ENCODE peak calls at places on chromosomes 11 and 22, in five cellular contexts. S, B, R, A and T are unnamed samples. For H3K36me3, the result is how much of the 10 kb centered on the place peaks cover.

GRCh38 chr22:44519895-44520294 is 21.9 kb upstream of the RTL6 start:
- DNase-seq in S (no peak), B (no peak), R (no peak), A (no peak), T (no peak)

GRCh38 chr11:10920205-10920604 is 62.4 kb upstream of the ZBED5 start:
- DNase-seq in S (no peak), B (peak), R (no peak), A (no peak), T (peak)

GRCh38 chr11:90189011-90189410 is 33.8 kb downstream of the CHORDC1 start:
- DNase-seq in S (no peak), B (no peak), R (no peak), A (no peak), T (no peak)

GRCh38 chr22:32355760-32356159 is 1.9 kb upstream of the RFPL3 start:
- DNase-seq in S (no peak), B (no peak), R (peak), A (no peak), T (no peak)

GRCh38 chr11:2769779-2770555 is 70.2 kb upstream of the KCNQ1OT1 start:
- DNase-seq in S (no peak), B (no peak), R (no peak), A (peak), T (no peak)

GRCh38 chr22:42719133-42719532 is 1.5 kb downstream of the A4GALT start:
- DNase-seq in S (no peak), B (no peak), R (no peak), A (no peak), T (peak)

GRCh38 chr11:134155456-134155855 is 68.3 kb downstream of the NCAPD3 start:
- DNase-seq in S (no peak), B (no peak), R (no peak), A (no peak), T (no peak)

GRCh38 chr11:66123902-66124301 is 53.8 kb downstream of the PACS1 start:
- DNase-seq in S (no peak), B (no peak), R (no peak), A (no peak), T (no peak)

GRCh38 chr22:35409783-35410662 is 10.1 kb downstream of the MCM5 start:
- DNase-seq in S (no peak), B (no peak), R (no peak), A (no peak), T (no peak)

GRCh38 chr22:19868773-19869471 is 14.2 kb upstream of the GNB1L start:
- DNase-seq in S (no peak), B (no peak), R (no peak), A (peak), T (no peak)

GRCh38 chr22:41966607-41967240 is 2.5 kb upstream of the SEPTIN3 start:
- DNase-seq in S (no peak), B (peak), R (peak), A (peak), T (peak)

GRCh38 chr11:119673389-119674336 is 55.3 kb downstream of the NECTIN1 start:
- DNase-seq in S (no peak), B (no peak), R (no peak), A (no peak), T (no peak)

GRCh38 chr11:119168471-119169271 is at the start of gene NLRX1:
- DNase-seq in S (peak), B (peak), R (peak), A (peak), T (peak)

GRCh38 chr22:26949193-26949592 is 291.8 kb downstream of the MIAT start:
- DNase-seq in S (no peak), B (peak), R (peak), A (no peak), T (peak)

DNA sequence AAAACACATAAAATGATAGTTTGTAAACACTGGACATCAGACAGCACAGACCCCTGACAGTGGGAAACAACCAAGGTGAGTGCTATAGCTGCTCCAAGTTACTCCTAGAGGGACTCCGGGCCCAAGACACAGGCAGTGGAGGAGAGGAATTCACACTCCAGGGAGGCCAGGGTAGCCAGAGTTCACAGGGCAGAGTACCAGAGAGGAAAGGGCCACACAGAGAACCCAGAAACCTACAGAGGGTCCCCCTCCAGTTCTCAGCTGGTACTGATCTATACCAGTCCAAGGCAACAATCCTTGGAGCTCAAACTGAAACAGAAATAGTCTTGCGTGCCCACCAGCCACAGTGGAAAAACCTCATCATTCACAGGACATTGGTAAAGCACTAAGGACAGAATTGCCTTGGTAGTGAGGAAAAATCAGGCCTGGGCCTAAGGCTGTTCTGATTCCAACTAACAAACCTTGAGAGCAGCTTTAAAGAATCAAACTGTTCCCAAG is 7.6 kb downstream of the VPS37C start:
- DNase-seq in S (no peak), B (no peak), R (peak), A (no peak), T (peak)
- H3K4ac ChIP-seq in S (no peak), B (peak), R (no peak), A (no peak), T (peak)

GRCh38 chr11:117219001-117219400 is 12.9 kb downstream of the PCSK7 start:
- DNase-seq in S (no peak), B (no peak), R (no peak), A (no peak), T (no peak)

GRCh38 chr11:117218133-117218915 is 13.5 kb downstream of the PCSK7 start:
- DNase-seq in S (no peak), B (peak), R (no peak), A (no peak), T (no peak)

GRCh38 chr11:117219455-117219854 is 12.4 kb downstream of the PCSK7 start:
- DNase-seq in S (no peak), B (no peak), R (no peak), A (no peak), T (no peak)

GRCh38 chr11:117217141-117217609 is 14.7 kb downstream of the PCSK7 start:
- DNase-seq in S (no peak), B (peak), R (peak), A (no peak), T (peak)

GRCh38 chr11:117217685-117218084 is 14.2 kb downstream of the PCSK7 start:
- DNase-seq in S (no peak), B (no peak), R (no peak), A (no peak), T (no peak)
- H3K36me3 ChIP-seq in S (under half), B (under half), R (under half), A (under half), T (under half)

GRCh38 chr11:7911011-7911410 is 20.1 kb downstream of the OR10A6 start:
- DNase-seq in S (no peak), B (no peak), R (no peak), A (no peak), T (no peak)

GRCh38 chr11:7906481-7906880 is 24.6 kb downstream of the OR10A6 start:
- DNase-seq in S (no peak), B (no peak), R (peak), A (no peak), T (no peak)

GRCh38 chr11:7907121-7907520 is 23.9 kb downstream of the OR10A6 start:
- DNase-seq in S (no peak), B (no peak), R (no peak), A (no peak), T (no peak)

GRCh38 chr11:7910389-7910788 is 20.7 kb downstream of the OR10A6 start:
- DNase-seq in S (no peak), B (no peak), R (peak), A (no peak), T (no peak)

GRCh38 chr11:7909585-7910325 is 21.3 kb downstream of the OR10A6 start:
- DNase-seq in S (no peak), B (no peak), R (peak), A (no peak), T (no peak)
- H2BK5ac ChIP-seq in S (no peak), B (no peak), R (peak), A (peak), T (no peak)

GRCh38 chr11:97751405-97751804 is 1269.3 kb upstream of the CNTN5 start:
- DNase-seq in S (no peak), B (no peak), R (no peak), A (no peak), T (no peak)
- H3K4ac ChIP-seq in S (peak), B (no peak), R (no peak), A (no peak), T (no peak)

DNA sequence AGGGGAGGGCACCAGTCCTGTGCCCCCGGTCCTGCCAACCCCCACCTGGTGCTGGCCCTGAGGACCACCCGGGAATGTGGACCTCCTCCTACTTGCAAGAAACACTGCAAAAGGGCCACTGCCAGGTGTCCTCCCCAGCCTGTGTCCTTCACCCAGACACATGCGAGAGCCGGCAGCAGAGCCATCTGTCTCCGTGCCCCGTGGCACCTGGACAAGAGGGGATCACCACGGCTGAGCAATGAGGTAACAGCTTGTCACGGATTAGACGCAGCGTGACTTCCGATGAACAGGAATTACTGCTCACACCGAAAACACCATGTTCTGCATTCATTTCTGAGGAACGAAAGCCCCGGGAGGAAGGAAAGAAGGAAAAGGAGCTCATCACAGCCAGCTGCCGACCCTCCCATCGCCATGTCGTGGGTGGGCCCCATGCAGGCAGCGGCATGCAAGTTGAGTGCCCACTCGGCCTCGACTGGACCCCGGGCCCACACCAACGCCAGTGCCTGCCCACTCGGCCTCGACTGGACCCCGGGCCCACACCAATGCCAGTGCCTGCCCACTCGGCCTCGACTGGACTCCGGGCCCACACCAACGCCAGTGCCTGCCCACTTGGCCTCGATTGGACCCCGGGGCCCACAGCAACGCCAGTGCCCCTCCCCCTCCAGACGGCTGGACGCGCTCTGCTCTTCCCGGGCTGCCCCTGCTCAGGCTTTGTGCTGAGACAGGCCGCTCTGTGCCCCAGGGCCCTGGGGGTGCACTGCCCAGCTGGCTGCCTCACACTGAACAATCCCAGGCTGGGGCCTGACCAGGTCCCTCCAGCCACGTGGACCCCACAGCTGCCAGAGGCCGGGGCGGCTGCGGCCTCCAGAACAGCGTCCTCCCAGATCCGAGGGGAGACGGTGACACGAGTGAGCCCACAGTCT is 22.1 kb downstream of the CHID1 start:
- DNase-seq in S (no peak), B (no peak), R (no peak), A (no peak), T (no peak)
- H3K36me3 ChIP-seq in S (under half), B (under half), R (under half), A (under half), T (half or more)

DNA sequence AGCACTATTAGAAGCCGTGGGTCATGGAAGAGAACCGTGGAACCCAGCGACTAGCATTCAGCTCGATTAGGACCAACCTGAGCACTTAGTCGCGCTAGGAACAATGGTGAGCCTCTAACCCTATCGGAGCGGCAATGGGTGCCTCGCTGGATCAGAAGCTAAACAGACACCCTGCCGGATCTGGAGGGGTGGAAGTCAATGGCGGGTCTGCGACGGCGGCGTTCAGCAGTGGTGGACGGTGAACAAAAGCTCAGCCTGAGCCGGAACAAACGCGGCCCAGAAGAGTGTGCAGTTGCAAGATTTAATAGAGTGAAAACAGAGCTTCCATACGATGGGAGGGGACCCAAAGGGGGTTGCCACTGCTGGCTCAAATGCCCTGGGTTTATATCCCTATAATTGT is 391.8 kb upstream of the DDI1 start:
- DNase-seq in S (no peak), B (no peak), R (no peak), A (no peak), T (no peak)
- H2BK5ac ChIP-seq in S (no peak), B (no peak), R (no peak), A (no peak), T (no peak)

GRCh38 chr11:86737752-86738151 is 62.6 kb upstream of the PRSS23 start:
- DNase-seq in S (no peak), B (peak), R (no peak), A (no peak), T (peak)
- H3K4ac ChIP-seq in S (no peak), B (no peak), R (no peak), A (no peak), T (no peak)

DNA sequence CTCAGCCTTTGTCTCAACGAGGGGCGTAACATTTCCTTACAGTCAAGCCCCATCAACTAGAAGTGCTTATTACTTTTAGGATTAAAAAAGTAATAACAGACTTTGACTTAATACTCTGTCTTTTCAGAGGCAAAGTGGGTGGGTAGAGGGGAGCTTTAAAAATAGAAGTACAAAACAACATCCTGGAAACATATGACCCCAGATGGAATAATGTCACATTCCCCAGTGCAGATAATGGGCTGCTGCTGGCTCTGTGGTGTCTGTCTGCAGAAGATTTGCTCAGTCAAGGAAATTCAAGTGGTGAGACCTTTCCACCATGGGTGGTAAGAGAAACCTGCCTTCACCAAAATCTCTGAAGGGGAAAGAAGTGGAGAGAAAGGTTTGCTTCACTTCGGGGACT is 36.2 kb downstream of the PPP2R1B start:
- DNase-seq in S (no peak), B (no peak), R (no peak), A (no peak), T (peak)
- H3K36me3 ChIP-seq in S (under half), B (under half), R (under half), A (under half), T (under half)

GRCh38 chr11:93734427-93735222 is 6.7 kb downstream of the TAF1D start:
- DNase-seq in S (no peak), B (no peak), R (no peak), A (no peak), T (no peak)

GRCh38 chr11:93735627-93736026 is 5.7 kb downstream of the TAF1D start:
- DNase-seq in S (no peak), B (no peak), R (no peak), A (no peak), T (no peak)

GRCh38 chr11:93737904-93738612 is 3.2 kb downstream of the TAF1D start:
- DNase-seq in S (no peak), B (peak), R (no peak), A (no peak), T (no peak)

GRCh38 chr11:93738647-93739081 is 2.6 kb downstream of the TAF1D start:
- DNase-seq in S (no peak), B (no peak), R (no peak), A (no peak), T (peak)

DNA sequence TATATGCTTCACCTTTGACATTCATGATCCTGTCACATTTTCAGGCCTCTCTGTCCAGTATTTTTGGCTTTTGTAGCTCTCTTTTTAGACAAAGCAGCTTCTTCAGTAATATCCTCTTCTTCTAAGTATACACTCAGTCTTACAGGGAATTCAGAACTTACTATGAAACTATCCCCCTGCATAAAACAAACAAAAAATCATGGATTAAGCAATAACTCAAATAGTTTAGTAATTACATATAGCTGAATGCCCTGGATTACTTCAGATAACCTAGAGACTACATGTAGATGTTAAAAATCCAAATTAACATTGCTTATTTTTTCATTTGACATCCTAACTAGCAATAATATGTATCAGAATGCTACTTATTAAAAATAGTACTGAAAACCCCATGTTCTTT is 5.2 kb downstream of the TAF1D start:
- DNase-seq in S (no peak), B (peak), R (no peak), A (no peak), T (peak)
- H2BK5ac ChIP-seq in S (no peak), B (peak), R (no peak), A (no peak), T (no peak)

DNA sequence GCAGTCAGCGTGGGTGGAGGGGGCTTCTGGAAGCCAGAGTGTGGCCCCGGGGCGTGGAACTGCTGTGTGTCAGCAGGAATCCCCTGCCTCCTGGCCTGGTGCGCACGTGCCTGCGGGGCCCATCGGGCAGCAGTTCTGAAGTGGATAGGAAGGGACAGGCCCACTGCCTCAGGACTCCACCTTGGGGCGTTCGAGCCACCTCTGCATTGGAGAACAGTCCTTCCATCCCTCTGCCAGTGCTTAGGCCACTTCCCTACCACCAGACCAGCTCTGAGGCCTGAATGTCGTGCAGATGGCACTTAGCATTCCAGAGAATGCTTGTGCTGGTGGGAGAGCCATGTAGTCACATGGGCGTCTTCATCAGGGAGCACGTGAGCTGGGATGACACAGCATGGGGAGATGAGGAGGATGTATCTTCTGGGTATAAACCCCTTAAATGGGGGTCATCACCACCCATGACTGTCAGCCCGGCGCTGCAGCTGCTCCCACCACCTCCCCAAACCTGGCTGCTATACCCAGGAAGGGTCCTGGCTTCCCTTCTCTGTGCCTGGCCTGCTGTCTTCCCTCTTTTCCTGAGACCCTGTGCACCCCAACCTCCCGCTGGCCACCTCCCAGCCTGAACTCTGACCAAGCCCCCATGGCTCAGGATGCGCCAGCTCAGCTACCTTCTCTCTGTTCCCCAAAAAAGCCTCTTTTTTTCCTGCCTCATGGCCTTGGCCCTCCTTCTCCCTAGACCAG is 9.7 kb downstream of the INCENP start:
- DNase-seq in S (no peak), B (no peak), R (no peak), A (no peak), T (no peak)
- H3K4ac ChIP-seq in S (no peak), B (no peak), R (no peak), A (no peak), T (no peak)